ENCODE peak calls at places on chromosomes 7 and 10, in five cellular contexts. One of them, this sample, is unnamed.

GRCh38 chr10:101987136-101987535 is 68.8 kb downstream of the ARMH3 start:
- DNase-seq in fibroblast of the aortic adventitia: no peak
- DNase-seq in AG10803: no peak
- DNase-seq in B cell: no peak
- DNase-seq in WTC11: no peak
- DNase-seq in this sample: no peak

GRCh38 chr7:157299613-157300405 is 37.0 kb upstream of the DNAJB6 start:
- DNase-seq in WTC11: peak
- DNase-seq in AG10803: peak
- DNase-seq in B cell: no peak
- DNase-seq in fibroblast of the aortic adventitia: peak
- DNase-seq in this sample: peak

GRCh38 chr7:66403562-66403961 is 198.4 kb downstream of the TPST1 start:
- DNase-seq in AG10803: no peak
- DNase-seq in B cell: no peak
- DNase-seq in WTC11: no peak
- DNase-seq in fibroblast of the aortic adventitia: no peak
- DNase-seq in this sample: no peak

GRCh38 chr10:33804534-33804933 is 470.1 kb upstream of the NRP1 start:
- DNase-seq in WTC11: no peak
- DNase-seq in AG10803: no peak
- DNase-seq in B cell: no peak
- DNase-seq in fibroblast of the aortic adventitia: no peak
- DNase-seq in this sample: no peak

GRCh38 chr10:4882704-4883078 is 56.7 kb downstream of the AKR1E2 start:
- DNase-seq in AG10803: no peak
- DNase-seq in fibroblast of the aortic adventitia: no peak
- DNase-seq in B cell: no peak
- DNase-seq in WTC11: no peak
- DNase-seq in this sample: no peak

GRCh38 chr10:8568401-8568800 is 513.9 kb downstream of the GATA3 start:
- DNase-seq in fibroblast of the aortic adventitia: no peak
- DNase-seq in AG10803: no peak
- DNase-seq in B cell: no peak
- DNase-seq in WTC11: no peak
- DNase-seq in this sample: no peak

GRCh38 chr7:46854958-46855473 is 726.9 kb downstream of the TNS3 start:
- DNase-seq in WTC11: no peak
- DNase-seq in AG10803: peak
- DNase-seq in B cell: no peak
- DNase-seq in fibroblast of the aortic adventitia: peak
- DNase-seq in this sample: no peak

GRCh38 chr10:54958844-54959243 is 157.8 kb upstream of the PCDH15 start:
- DNase-seq in B cell: no peak
- DNase-seq in fibroblast of the aortic adventitia: no peak
- DNase-seq in AG10803: no peak
- DNase-seq in WTC11: no peak
- DNase-seq in this sample: no peak

GRCh38 chr7:5578441-5579024 is 154.9 kb upstream of the TNRC18 start:
- DNase-seq in B cell: no peak
- DNase-seq in WTC11: no peak
- DNase-seq in AG10803: no peak
- DNase-seq in fibroblast of the aortic adventitia: no peak
- DNase-seq in this sample: no peak

GRCh38 chr10:28137907-28138880 is 139.3 kb upstream of the ODAD2 start:
- DNase-seq in AG10803: peak
- DNase-seq in WTC11: no peak
- DNase-seq in B cell: no peak
- DNase-seq in fibroblast of the aortic adventitia: no peak
- DNase-seq in this sample: no peak

GRCh38 chr10:27223964-27224363 is 16.6 kb downstream of the ACBD5 start:
- DNase-seq in fibroblast of the aortic adventitia: peak
- DNase-seq in B cell: peak
- DNase-seq in WTC11: peak
- DNase-seq in AG10803: peak
- DNase-seq in this sample: peak

GRCh38 chr7:14924398-14924797 is 21.8 kb upstream of the DGKB start:
- DNase-seq in fibroblast of the aortic adventitia: peak
- DNase-seq in B cell: no peak
- DNase-seq in WTC11: no peak
- DNase-seq in AG10803: peak
- DNase-seq in this sample: no peak

GRCh38 chr10:91652364-91652763 is 19.5 kb upstream of the PPP1R3C start:
- DNase-seq in WTC11: no peak
- DNase-seq in AG10803: peak
- DNase-seq in fibroblast of the aortic adventitia: peak
- DNase-seq in B cell: no peak
- DNase-seq in this sample: no peak

GRCh38 chr10:132624847-132625839 is 87.6 kb downstream of the INPP5A start:
- DNase-seq in B cell: peak
- DNase-seq in AG10803: peak
- DNase-seq in fibroblast of the aortic adventitia: peak
- DNase-seq in WTC11: peak
- DNase-seq in this sample: no peak

GRCh38 chr7:90345548-90346319 is 782 bp upstream of the GTPBP10 start:
- DNase-seq in AG10803: peak
- DNase-seq in WTC11: no peak
- DNase-seq in B cell: no peak
- DNase-seq in fibroblast of the aortic adventitia: peak
- DNase-seq in this sample: no peak

GRCh38 chr10:20598590-20598989 is 298.5 kb downstream of the NEBL start:
- DNase-seq in fibroblast of the aortic adventitia: peak
- DNase-seq in B cell: no peak
- DNase-seq in AG10803: peak
- DNase-seq in WTC11: no peak
- DNase-seq in this sample: no peak

GRCh38 chr10:77400041-77400440 is 237.6 kb downstream of the KCNMA1 start:
- DNase-seq in WTC11: no peak
- DNase-seq in fibroblast of the aortic adventitia: no peak
- DNase-seq in AG10803: no peak
- DNase-seq in B cell: no peak
- DNase-seq in this sample: no peak

GRCh38 chr7:135789431-135789830 is 40.8 kb upstream of the FAM180A start:
- DNase-seq in B cell: no peak
- DNase-seq in WTC11: no peak
- DNase-seq in AG10803: no peak
- DNase-seq in fibroblast of the aortic adventitia: no peak
- DNase-seq in this sample: no peak

GRCh38 chr7:135782377-135782776 is 33.8 kb upstream of the FAM180A start:
- DNase-seq in B cell: no peak
- DNase-seq in AG10803: no peak
- DNase-seq in fibroblast of the aortic adventitia: no peak
- DNase-seq in WTC11: no peak
- DNase-seq in this sample: no peak

GRCh38 chr7:135785065-135785464 is 36.5 kb upstream of the FAM180A start:
- DNase-seq in AG10803: no peak
- DNase-seq in B cell: no peak
- DNase-seq in fibroblast of the aortic adventitia: no peak
- DNase-seq in WTC11: no peak
- DNase-seq in this sample: no peak

GRCh38 chr7:135789956-135790355 is 41.3 kb upstream of the FAM180A start:
- DNase-seq in AG10803: peak
- DNase-seq in B cell: no peak
- DNase-seq in fibroblast of the aortic adventitia: no peak
- DNase-seq in WTC11: no peak
- DNase-seq in this sample: no peak

GRCh38 chr7:135784013-135784412 is 35.4 kb upstream of the FAM180A start:
- DNase-seq in fibroblast of the aortic adventitia: no peak
- DNase-seq in B cell: no peak
- DNase-seq in WTC11: no peak
- DNase-seq in AG10803: no peak
- DNase-seq in this sample: no peak
- TF ChIP-seq CTCF in fibroblast of the aortic adventitia: no peak
- TF ChIP-seq CTCF in B cell: no peak
- TF ChIP-seq CTCF in WTC11: no peak
- TF ChIP-seq CTCF in AG10803: no peak
- TF ChIP-seq CTCF in this sample: no peak

DNA sequence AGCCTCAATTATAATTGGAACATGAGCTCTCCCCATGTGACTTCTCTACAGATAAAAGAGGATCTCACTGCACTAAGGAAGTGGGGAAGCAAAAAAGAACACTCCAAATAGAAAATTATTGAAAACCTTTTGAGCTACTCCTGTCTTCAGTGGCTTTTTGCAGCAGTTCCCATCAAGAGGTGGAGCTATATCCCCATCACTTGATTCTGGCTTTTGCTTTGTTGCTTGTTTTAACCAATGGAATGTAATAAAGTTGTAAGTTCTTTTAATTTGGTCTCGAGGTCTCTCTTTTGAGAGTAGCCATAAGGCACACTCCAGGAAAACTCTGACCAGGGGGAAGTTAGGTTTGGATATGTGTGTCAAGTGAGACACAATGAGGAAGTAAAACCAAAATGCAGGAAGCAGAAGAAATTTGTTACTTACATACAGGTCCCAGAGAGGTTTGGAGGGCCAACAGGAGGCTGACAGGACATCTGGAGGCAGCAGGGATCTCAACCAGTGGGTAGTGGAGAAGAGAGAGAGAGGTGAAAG is 569.4 kb downstream of the HTR7 start:
- DNase-seq in WTC11: no peak
- DNase-seq in fibroblast of the aortic adventitia: peak
- DNase-seq in B cell: no peak
- DNase-seq in AG10803: no peak
- DNase-seq in this sample: no peak
- TF ChIP-seq CTCF in WTC11: no peak
- TF ChIP-seq CTCF in fibroblast of the aortic adventitia: peak
- TF ChIP-seq CTCF in B cell: no peak
- TF ChIP-seq CTCF in AG10803: no peak
- TF ChIP-seq CTCF in this sample: no peak

DNA sequence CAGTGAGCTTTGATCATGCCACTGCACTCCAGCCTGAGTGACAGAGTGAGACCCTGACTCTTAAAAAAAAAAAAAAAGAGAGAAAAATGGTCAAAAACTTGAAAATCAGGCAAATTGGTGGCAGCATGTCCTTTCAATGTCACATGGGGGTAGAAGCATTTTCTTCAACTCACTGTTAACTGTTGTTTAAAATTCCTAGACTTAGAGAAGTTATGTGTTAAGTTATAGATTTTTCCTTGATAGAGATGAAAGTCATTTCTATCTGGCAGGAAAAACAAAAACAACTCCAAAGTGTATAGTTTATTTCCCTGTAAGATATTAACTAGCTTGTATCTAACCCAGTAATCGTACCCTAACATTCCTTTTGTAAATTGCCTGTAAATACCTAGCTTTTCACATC is 26.8 kb downstream of the LYZL2 start:
- DNase-seq in fibroblast of the aortic adventitia: no peak
- DNase-seq in WTC11: no peak
- DNase-seq in AG10803: no peak
- DNase-seq in B cell: no peak
- DNase-seq in this sample: no peak
- TF ChIP-seq CTCF in fibroblast of the aortic adventitia: no peak
- TF ChIP-seq CTCF in WTC11: no peak
- TF ChIP-seq CTCF in AG10803: no peak
- TF ChIP-seq CTCF in B cell: no peak
- TF ChIP-seq CTCF in this sample: no peak

DNA sequence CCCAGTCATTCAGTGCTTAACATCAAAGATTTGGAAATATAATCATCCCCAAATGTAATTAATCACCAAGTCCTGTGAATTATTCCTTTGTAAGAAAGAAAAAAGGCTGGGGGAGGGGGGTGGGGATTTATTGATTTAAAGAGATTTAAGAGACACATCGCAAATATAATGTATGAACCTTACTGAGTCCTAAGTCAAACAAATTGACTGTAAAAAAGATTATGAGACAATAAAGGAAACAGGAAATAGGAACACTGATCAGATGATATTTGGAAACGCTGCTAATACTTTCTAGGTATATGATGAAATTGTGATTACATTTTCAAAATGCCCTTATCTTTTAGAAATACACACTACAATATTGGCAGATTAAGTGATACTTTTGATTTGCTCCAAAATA is 92.5 kb downstream of the ATE1 start:
- DNase-seq in fibroblast of the aortic adventitia: no peak
- DNase-seq in WTC11: no peak
- DNase-seq in AG10803: no peak
- DNase-seq in B cell: no peak
- DNase-seq in this sample: no peak
- TF ChIP-seq CTCF in fibroblast of the aortic adventitia: no peak
- TF ChIP-seq CTCF in WTC11: no peak
- TF ChIP-seq CTCF in AG10803: no peak
- TF ChIP-seq CTCF in B cell: no peak
- TF ChIP-seq CTCF in this sample: no peak

GRCh38 chr10:11175823-11176243 is 158.2 kb downstream of the CELF2 start:
- DNase-seq in WTC11: no peak
- DNase-seq in fibroblast of the aortic adventitia: no peak
- DNase-seq in AG10803: no peak
- DNase-seq in B cell: peak
- DNase-seq in this sample: no peak

GRCh38 chr10:11178606-11179221 is 161.0 kb downstream of the CELF2 start:
- DNase-seq in AG10803: peak
- DNase-seq in B cell: peak
- DNase-seq in WTC11: no peak
- DNase-seq in fibroblast of the aortic adventitia: peak
- DNase-seq in this sample: no peak

GRCh38 chr10:11179231-11180105 is 161.8 kb downstream of the CELF2 start:
- DNase-seq in WTC11: no peak
- DNase-seq in AG10803: no peak
- DNase-seq in B cell: no peak
- DNase-seq in fibroblast of the aortic adventitia: no peak
- DNase-seq in this sample: no peak

GRCh38 chr10:11176746-11177145 is 159.1 kb downstream of the CELF2 start:
- DNase-seq in WTC11: no peak
- DNase-seq in AG10803: no peak
- DNase-seq in B cell: no peak
- DNase-seq in fibroblast of the aortic adventitia: no peak
- DNase-seq in this sample: no peak

DNA sequence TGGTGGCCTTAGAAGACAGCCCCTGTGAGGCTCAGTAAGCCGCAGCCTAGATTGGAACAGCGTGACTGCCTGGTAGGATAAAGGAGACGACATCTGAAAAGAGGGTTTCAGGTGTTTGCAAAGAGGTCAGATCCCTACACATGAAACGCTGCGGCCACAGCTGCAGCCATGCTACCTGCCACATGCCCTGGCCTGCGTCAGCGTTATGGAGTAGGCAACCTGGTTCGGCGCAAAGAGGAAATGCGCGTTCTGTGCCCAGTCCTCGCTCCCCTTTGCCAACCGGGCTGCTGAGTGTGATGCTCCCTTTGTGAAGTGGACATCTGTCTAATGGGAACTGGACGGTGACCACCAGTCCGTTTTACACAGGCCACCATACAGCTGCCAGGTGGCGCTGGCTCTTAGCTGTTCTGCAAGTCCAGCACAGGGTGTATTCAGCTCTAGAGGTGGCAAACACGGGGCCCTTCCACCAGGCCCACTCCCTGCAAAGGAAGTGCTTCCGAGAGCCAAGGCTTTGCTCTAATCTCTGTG is 160.3 kb downstream of the CELF2 start:
- DNase-seq in B cell: no peak
- DNase-seq in WTC11: no peak
- DNase-seq in AG10803: no peak
- DNase-seq in fibroblast of the aortic adventitia: no peak
- DNase-seq in this sample: no peak
- TF ChIP-seq CTCF in B cell: no peak
- TF ChIP-seq CTCF in WTC11: no peak
- TF ChIP-seq CTCF in AG10803: no peak
- TF ChIP-seq CTCF in fibroblast of the aortic adventitia: no peak
- TF ChIP-seq CTCF in this sample: no peak